ENCODE peak calls at places on chromosomes 4 and X, in nine cellular contexts. One of them, this sample, is unnamed.

GRCh38 chr4:105966046-105966445 is 70.8 kb downstream of the NPNT start:
- DNase-seq in activated naive CD4-positive, alpha-beta T cell treated with anti-CD3 and anti-CD28 coated beads, Interleukin-2, amount 50 U/mL, for 72 hours: no peak
- DNase-seq in Karpas-422: no peak
- DNase-seq in GM03348: peak
- DNase-seq in GM18507: no peak
- DNase-seq in stimulated activated CD4-positive, alpha-beta T cell treated with anti-CD3 and anti-CD28 coated beads, Interleukin-1b, Interleukin-23, amount 100 ng/mL, for 24 hours: no peak
- DNase-seq in activated gamma-delta T cell treated with anti-CD3 and anti-CD28 coated beads, Interleukin-2, amount 50 U/mL, for 16 hours: no peak
- DNase-seq in EH: peak
- DNase-seq in left cardiac atrium: no peak
- DNase-seq in this sample: peak

GRCh38 chrX:107676559-107677378 is 48.5 kb downstream of the PRPS1 start:
- DNase-seq in Karpas-422: no peak
- DNase-seq in GM18507: no peak
- DNase-seq in left cardiac atrium: peak
- DNase-seq in EH: peak
- DNase-seq in activated gamma-delta T cell treated with anti-CD3 and anti-CD28 coated beads, Interleukin-2, amount 50 U/mL, for 16 hours: no peak
- DNase-seq in stimulated activated CD4-positive, alpha-beta T cell treated with anti-CD3 and anti-CD28 coated beads, Interleukin-1b, Interleukin-23, amount 100 ng/mL, for 24 hours: no peak
- DNase-seq in activated naive CD4-positive, alpha-beta T cell treated with anti-CD3 and anti-CD28 coated beads, Interleukin-2, amount 50 U/mL, for 72 hours: peak
- DNase-seq in GM03348: peak
- DNase-seq in this sample: peak

GRCh38 chrX:39953879-39954278 is 143.9 kb downstream of the BCOR start:
- DNase-seq in Karpas-422: no peak
- DNase-seq in EH: peak
- DNase-seq in activated gamma-delta T cell treated with anti-CD3 and anti-CD28 coated beads, Interleukin-2, amount 50 U/mL, for 16 hours: no peak
- DNase-seq in activated naive CD4-positive, alpha-beta T cell treated with anti-CD3 and anti-CD28 coated beads, Interleukin-2, amount 50 U/mL, for 72 hours: no peak
- DNase-seq in GM18507: no peak
- DNase-seq in GM03348: no peak
- DNase-seq in stimulated activated CD4-positive, alpha-beta T cell treated with anti-CD3 and anti-CD28 coated beads, Interleukin-1b, Interleukin-23, amount 100 ng/mL, for 24 hours: no peak
- DNase-seq in left cardiac atrium: peak
- DNase-seq in this sample: no peak

GRCh38 chr4:6595897-6596537 is 21.0 kb downstream of the MAN2B2 start:
- DNase-seq in EH: no peak
- DNase-seq in left cardiac atrium: no peak
- DNase-seq in GM18507: no peak
- DNase-seq in stimulated activated CD4-positive, alpha-beta T cell treated with anti-CD3 and anti-CD28 coated beads, Interleukin-1b, Interleukin-23, amount 100 ng/mL, for 24 hours: no peak
- DNase-seq in Karpas-422: peak
- DNase-seq in activated gamma-delta T cell treated with anti-CD3 and anti-CD28 coated beads, Interleukin-2, amount 50 U/mL, for 16 hours: no peak
- DNase-seq in activated naive CD4-positive, alpha-beta T cell treated with anti-CD3 and anti-CD28 coated beads, Interleukin-2, amount 50 U/mL, for 72 hours: no peak
- DNase-seq in GM03348: no peak
- DNase-seq in this sample: no peak

GRCh38 chrX:65985922-65986588 is 53.8 kb downstream of the VSIG4 start:
- DNase-seq in GM03348: peak
- DNase-seq in activated naive CD4-positive, alpha-beta T cell treated with anti-CD3 and anti-CD28 coated beads, Interleukin-2, amount 50 U/mL, for 72 hours: peak
- DNase-seq in left cardiac atrium: peak
- DNase-seq in EH: peak
- DNase-seq in Karpas-422: peak
- DNase-seq in stimulated activated CD4-positive, alpha-beta T cell treated with anti-CD3 and anti-CD28 coated beads, Interleukin-1b, Interleukin-23, amount 100 ng/mL, for 24 hours: peak
- DNase-seq in GM18507: no peak
- DNase-seq in activated gamma-delta T cell treated with anti-CD3 and anti-CD28 coated beads, Interleukin-2, amount 50 U/mL, for 16 hours: peak
- DNase-seq in this sample: peak

GRCh38 chr4:41746025-41746439 is 2.5 kb downstream of the PHOX2B start:
- DNase-seq in GM03348: peak
- DNase-seq in EH: no peak
- DNase-seq in stimulated activated CD4-positive, alpha-beta T cell treated with anti-CD3 and anti-CD28 coated beads, Interleukin-1b, Interleukin-23, amount 100 ng/mL, for 24 hours: no peak
- DNase-seq in Karpas-422: no peak
- DNase-seq in GM18507: no peak
- DNase-seq in activated naive CD4-positive, alpha-beta T cell treated with anti-CD3 and anti-CD28 coated beads, Interleukin-2, amount 50 U/mL, for 72 hours: no peak
- DNase-seq in activated gamma-delta T cell treated with anti-CD3 and anti-CD28 coated beads, Interleukin-2, amount 50 U/mL, for 16 hours: no peak
- DNase-seq in left cardiac atrium: no peak
- DNase-seq in this sample: no peak

GRCh38 chr4:58711039-58711438 is 1600.9 kb upstream of the IGFBP7 start:
- DNase-seq in activated naive CD4-positive, alpha-beta T cell treated with anti-CD3 and anti-CD28 coated beads, Interleukin-2, amount 50 U/mL, for 72 hours: no peak
- DNase-seq in EH: no peak
- DNase-seq in stimulated activated CD4-positive, alpha-beta T cell treated with anti-CD3 and anti-CD28 coated beads, Interleukin-1b, Interleukin-23, amount 100 ng/mL, for 24 hours: no peak
- DNase-seq in left cardiac atrium: no peak
- DNase-seq in Karpas-422: no peak
- DNase-seq in activated gamma-delta T cell treated with anti-CD3 and anti-CD28 coated beads, Interleukin-2, amount 50 U/mL, for 16 hours: no peak
- DNase-seq in GM03348: no peak
- DNase-seq in GM18507: no peak
- DNase-seq in this sample: no peak

GRCh38 chr4:7268941-7269340 is 76.6 kb downstream of the SORCS2 start:
- DNase-seq in GM18507: no peak
- DNase-seq in EH: no peak
- DNase-seq in activated naive CD4-positive, alpha-beta T cell treated with anti-CD3 and anti-CD28 coated beads, Interleukin-2, amount 50 U/mL, for 72 hours: no peak
- DNase-seq in left cardiac atrium: no peak
- DNase-seq in stimulated activated CD4-positive, alpha-beta T cell treated with anti-CD3 and anti-CD28 coated beads, Interleukin-1b, Interleukin-23, amount 100 ng/mL, for 24 hours: no peak
- DNase-seq in GM03348: no peak
- DNase-seq in activated gamma-delta T cell treated with anti-CD3 and anti-CD28 coated beads, Interleukin-2, amount 50 U/mL, for 16 hours: no peak
- DNase-seq in Karpas-422: no peak
- DNase-seq in this sample: no peak

GRCh38 chrX:111568356-111568755 is 56.9 kb downstream of the SERTM2 start:
- DNase-seq in EH: peak
- DNase-seq in GM03348: peak
- DNase-seq in stimulated activated CD4-positive, alpha-beta T cell treated with anti-CD3 and anti-CD28 coated beads, Interleukin-1b, Interleukin-23, amount 100 ng/mL, for 24 hours: no peak
- DNase-seq in left cardiac atrium: no peak
- DNase-seq in activated gamma-delta T cell treated with anti-CD3 and anti-CD28 coated beads, Interleukin-2, amount 50 U/mL, for 16 hours: no peak
- DNase-seq in activated naive CD4-positive, alpha-beta T cell treated with anti-CD3 and anti-CD28 coated beads, Interleukin-2, amount 50 U/mL, for 72 hours: no peak
- DNase-seq in GM18507: no peak
- DNase-seq in Karpas-422: no peak
- DNase-seq in this sample: no peak

GRCh38 chr4:159216834-159217233 is 114.0 kb downstream of the RAPGEF2 start:
- DNase-seq in EH: no peak
- DNase-seq in activated naive CD4-positive, alpha-beta T cell treated with anti-CD3 and anti-CD28 coated beads, Interleukin-2, amount 50 U/mL, for 72 hours: no peak
- DNase-seq in left cardiac atrium: no peak
- DNase-seq in Karpas-422: no peak
- DNase-seq in GM18507: no peak
- DNase-seq in stimulated activated CD4-positive, alpha-beta T cell treated with anti-CD3 and anti-CD28 coated beads, Interleukin-1b, Interleukin-23, amount 100 ng/mL, for 24 hours: no peak
- DNase-seq in activated gamma-delta T cell treated with anti-CD3 and anti-CD28 coated beads, Interleukin-2, amount 50 U/mL, for 16 hours: no peak
- DNase-seq in GM03348: no peak
- DNase-seq in this sample: no peak

GRCh38 chr4:169136330-169136729 is 126.3 kb upstream of the CBR4 start:
- DNase-seq in activated gamma-delta T cell treated with anti-CD3 and anti-CD28 coated beads, Interleukin-2, amount 50 U/mL, for 16 hours: no peak
- DNase-seq in Karpas-422: no peak
- DNase-seq in activated naive CD4-positive, alpha-beta T cell treated with anti-CD3 and anti-CD28 coated beads, Interleukin-2, amount 50 U/mL, for 72 hours: no peak
- DNase-seq in EH: no peak
- DNase-seq in GM18507: no peak
- DNase-seq in left cardiac atrium: no peak
- DNase-seq in stimulated activated CD4-positive, alpha-beta T cell treated with anti-CD3 and anti-CD28 coated beads, Interleukin-1b, Interleukin-23, amount 100 ng/mL, for 24 hours: no peak
- DNase-seq in GM03348: no peak
- DNase-seq in this sample: no peak

GRCh38 chrX:147735364-147735763 is 176.4 kb upstream of the FMR1 start:
- DNase-seq in EH: no peak
- DNase-seq in left cardiac atrium: no peak
- DNase-seq in stimulated activated CD4-positive, alpha-beta T cell treated with anti-CD3 and anti-CD28 coated beads, Interleukin-1b, Interleukin-23, amount 100 ng/mL, for 24 hours: no peak
- DNase-seq in Karpas-422: no peak
- DNase-seq in activated naive CD4-positive, alpha-beta T cell treated with anti-CD3 and anti-CD28 coated beads, Interleukin-2, amount 50 U/mL, for 72 hours: no peak
- DNase-seq in GM03348: no peak
- DNase-seq in activated gamma-delta T cell treated with anti-CD3 and anti-CD28 coated beads, Interleukin-2, amount 50 U/mL, for 16 hours: no peak
- DNase-seq in GM18507: no peak
- DNase-seq in this sample: no peak

GRCh38 chr4:40306203-40306602 is 28.9 kb upstream of the CHRNA9 start:
- DNase-seq in Karpas-422: peak
- DNase-seq in stimulated activated CD4-positive, alpha-beta T cell treated with anti-CD3 and anti-CD28 coated beads, Interleukin-1b, Interleukin-23, amount 100 ng/mL, for 24 hours: no peak
- DNase-seq in left cardiac atrium: no peak
- DNase-seq in GM03348: no peak
- DNase-seq in EH: no peak
- DNase-seq in activated gamma-delta T cell treated with anti-CD3 and anti-CD28 coated beads, Interleukin-2, amount 50 U/mL, for 16 hours: no peak
- DNase-seq in activated naive CD4-positive, alpha-beta T cell treated with anti-CD3 and anti-CD28 coated beads, Interleukin-2, amount 50 U/mL, for 72 hours: no peak
- DNase-seq in GM18507: no peak
- DNase-seq in this sample: no peak

GRCh38 chr4:171281359-171281758 is 531.8 kb upstream of the GALNTL6 start:
- DNase-seq in left cardiac atrium: no peak
- DNase-seq in stimulated activated CD4-positive, alpha-beta T cell treated with anti-CD3 and anti-CD28 coated beads, Interleukin-1b, Interleukin-23, amount 100 ng/mL, for 24 hours: no peak
- DNase-seq in GM03348: no peak
- DNase-seq in EH: no peak
- DNase-seq in activated naive CD4-positive, alpha-beta T cell treated with anti-CD3 and anti-CD28 coated beads, Interleukin-2, amount 50 U/mL, for 72 hours: no peak
- DNase-seq in Karpas-422: no peak
- DNase-seq in activated gamma-delta T cell treated with anti-CD3 and anti-CD28 coated beads, Interleukin-2, amount 50 U/mL, for 16 hours: no peak
- DNase-seq in GM18507: no peak
- DNase-seq in this sample: no peak

GRCh38 chr4:145557720-145558119 is 61.5 kb upstream of the MMAA start:
- DNase-seq in GM18507: peak
- DNase-seq in left cardiac atrium: peak
- DNase-seq in EH: peak
- DNase-seq in activated gamma-delta T cell treated with anti-CD3 and anti-CD28 coated beads, Interleukin-2, amount 50 U/mL, for 16 hours: peak
- DNase-seq in stimulated activated CD4-positive, alpha-beta T cell treated with anti-CD3 and anti-CD28 coated beads, Interleukin-1b, Interleukin-23, amount 100 ng/mL, for 24 hours: peak
- DNase-seq in Karpas-422: peak
- DNase-seq in activated naive CD4-positive, alpha-beta T cell treated with anti-CD3 and anti-CD28 coated beads, Interleukin-2, amount 50 U/mL, for 72 hours: peak
- DNase-seq in GM03348: peak
- DNase-seq in this sample: peak

GRCh38 chr4:48483006-48483776 is at the start of gene SLC10A4:
- DNase-seq in activated gamma-delta T cell treated with anti-CD3 and anti-CD28 coated beads, Interleukin-2, amount 50 U/mL, for 16 hours: no peak
- DNase-seq in EH: no peak
- DNase-seq in GM03348: peak
- DNase-seq in left cardiac atrium: no peak
- DNase-seq in GM18507: no peak
- DNase-seq in Karpas-422: no peak
- DNase-seq in activated naive CD4-positive, alpha-beta T cell treated with anti-CD3 and anti-CD28 coated beads, Interleukin-2, amount 50 U/mL, for 72 hours: no peak
- DNase-seq in stimulated activated CD4-positive, alpha-beta T cell treated with anti-CD3 and anti-CD28 coated beads, Interleukin-1b, Interleukin-23, amount 100 ng/mL, for 24 hours: no peak
- DNase-seq in this sample: no peak

GRCh38 chr4:167234388-167234881 is at the start of gene SPOCK3:
- DNase-seq in stimulated activated CD4-positive, alpha-beta T cell treated with anti-CD3 and anti-CD28 coated beads, Interleukin-1b, Interleukin-23, amount 100 ng/mL, for 24 hours: no peak
- DNase-seq in Karpas-422: no peak
- DNase-seq in activated naive CD4-positive, alpha-beta T cell treated with anti-CD3 and anti-CD28 coated beads, Interleukin-2, amount 50 U/mL, for 72 hours: no peak
- DNase-seq in EH: peak
- DNase-seq in activated gamma-delta T cell treated with anti-CD3 and anti-CD28 coated beads, Interleukin-2, amount 50 U/mL, for 16 hours: no peak
- DNase-seq in GM03348: peak
- DNase-seq in left cardiac atrium: peak
- DNase-seq in GM18507: no peak
- DNase-seq in this sample: peak

GRCh38 chr4:152776352-152776751 is 3.2 kb downstream of the TIGD4 start:
- DNase-seq in activated naive CD4-positive, alpha-beta T cell treated with anti-CD3 and anti-CD28 coated beads, Interleukin-2, amount 50 U/mL, for 72 hours: no peak
- DNase-seq in GM18507: no peak
- DNase-seq in GM03348: no peak
- DNase-seq in Karpas-422: no peak
- DNase-seq in stimulated activated CD4-positive, alpha-beta T cell treated with anti-CD3 and anti-CD28 coated beads, Interleukin-1b, Interleukin-23, amount 100 ng/mL, for 24 hours: no peak
- DNase-seq in EH: no peak
- DNase-seq in left cardiac atrium: no peak
- DNase-seq in activated gamma-delta T cell treated with anti-CD3 and anti-CD28 coated beads, Interleukin-2, amount 50 U/mL, for 16 hours: no peak
- DNase-seq in this sample: no peak

GRCh38 chrX:17078031-17078730 is 131.7 kb downstream of the REPS2 start:
- DNase-seq in EH: peak
- DNase-seq in stimulated activated CD4-positive, alpha-beta T cell treated with anti-CD3 and anti-CD28 coated beads, Interleukin-1b, Interleukin-23, amount 100 ng/mL, for 24 hours: no peak
- DNase-seq in GM18507: no peak
- DNase-seq in activated naive CD4-positive, alpha-beta T cell treated with anti-CD3 and anti-CD28 coated beads, Interleukin-2, amount 50 U/mL, for 72 hours: no peak
- DNase-seq in GM03348: peak
- DNase-seq in activated gamma-delta T cell treated with anti-CD3 and anti-CD28 coated beads, Interleukin-2, amount 50 U/mL, for 16 hours: no peak
- DNase-seq in left cardiac atrium: no peak
- DNase-seq in Karpas-422: no peak
- DNase-seq in this sample: peak

GRCh38 chr4:5012477-5012876 is 6.8 kb downstream of the CYTL1 start:
- DNase-seq in activated gamma-delta T cell treated with anti-CD3 and anti-CD28 coated beads, Interleukin-2, amount 50 U/mL, for 16 hours: no peak
- DNase-seq in GM18507: no peak
- DNase-seq in stimulated activated CD4-positive, alpha-beta T cell treated with anti-CD3 and anti-CD28 coated beads, Interleukin-1b, Interleukin-23, amount 100 ng/mL, for 24 hours: no peak
- DNase-seq in GM03348: no peak
- DNase-seq in activated naive CD4-positive, alpha-beta T cell treated with anti-CD3 and anti-CD28 coated beads, Interleukin-2, amount 50 U/mL, for 72 hours: no peak
- DNase-seq in left cardiac atrium: no peak
- DNase-seq in EH: no peak
- DNase-seq in Karpas-422: no peak
- DNase-seq in this sample: no peak

GRCh38 chr4:129822708-129823504 is 727.0 kb downstream of the C4orf33 start:
- DNase-seq in EH: no peak
- DNase-seq in stimulated activated CD4-positive, alpha-beta T cell treated with anti-CD3 and anti-CD28 coated beads, Interleukin-1b, Interleukin-23, amount 100 ng/mL, for 24 hours: no peak
- DNase-seq in Karpas-422: no peak
- DNase-seq in GM18507: no peak
- DNase-seq in GM03348: no peak
- DNase-seq in activated gamma-delta T cell treated with anti-CD3 and anti-CD28 coated beads, Interleukin-2, amount 50 U/mL, for 16 hours: no peak
- DNase-seq in left cardiac atrium: peak
- DNase-seq in activated naive CD4-positive, alpha-beta T cell treated with anti-CD3 and anti-CD28 coated beads, Interleukin-2, amount 50 U/mL, for 72 hours: no peak
- DNase-seq in this sample: no peak

GRCh38 chr4:156137971-156138581 is 184.4 kb upstream of the CTSO start:
- DNase-seq in GM18507: no peak
- DNase-seq in GM03348: no peak
- DNase-seq in activated gamma-delta T cell treated with anti-CD3 and anti-CD28 coated beads, Interleukin-2, amount 50 U/mL, for 16 hours: no peak
- DNase-seq in Karpas-422: no peak
- DNase-seq in EH: no peak
- DNase-seq in left cardiac atrium: no peak
- DNase-seq in stimulated activated CD4-positive, alpha-beta T cell treated with anti-CD3 and anti-CD28 coated beads, Interleukin-1b, Interleukin-23, amount 100 ng/mL, for 24 hours: no peak
- DNase-seq in activated naive CD4-positive, alpha-beta T cell treated with anti-CD3 and anti-CD28 coated beads, Interleukin-2, amount 50 U/mL, for 72 hours: no peak
- DNase-seq in this sample: no peak

GRCh38 chr4:2811830-2812599 is 19.1 kb downstream of the SH3BP2 start:
- DNase-seq in stimulated activated CD4-positive, alpha-beta T cell treated with anti-CD3 and anti-CD28 coated beads, Interleukin-1b, Interleukin-23, amount 100 ng/mL, for 24 hours: no peak
- DNase-seq in GM18507: peak
- DNase-seq in Karpas-422: peak
- DNase-seq in activated gamma-delta T cell treated with anti-CD3 and anti-CD28 coated beads, Interleukin-2, amount 50 U/mL, for 16 hours: no peak
- DNase-seq in EH: peak
- DNase-seq in left cardiac atrium: peak
- DNase-seq in activated naive CD4-positive, alpha-beta T cell treated with anti-CD3 and anti-CD28 coated beads, Interleukin-2, amount 50 U/mL, for 72 hours: peak
- DNase-seq in GM03348: peak
- DNase-seq in this sample: peak

GRCh38 chr4:25552580-25553271 is 102.9 kb upstream of the SLC34A2 start:
- DNase-seq in activated naive CD4-positive, alpha-beta T cell treated with anti-CD3 and anti-CD28 coated beads, Interleukin-2, amount 50 U/mL, for 72 hours: no peak
- DNase-seq in GM18507: no peak
- DNase-seq in left cardiac atrium: no peak
- DNase-seq in stimulated activated CD4-positive, alpha-beta T cell treated with anti-CD3 and anti-CD28 coated beads, Interleukin-1b, Interleukin-23, amount 100 ng/mL, for 24 hours: no peak
- DNase-seq in Karpas-422: peak
- DNase-seq in GM03348: no peak
- DNase-seq in EH: no peak
- DNase-seq in activated gamma-delta T cell treated with anti-CD3 and anti-CD28 coated beads, Interleukin-2, amount 50 U/mL, for 16 hours: no peak
- DNase-seq in this sample: no peak